ENCODE peak calls at places on chromosome 1, in four cellular contexts. G is CD8-positive, alpha-beta T cell; N is CD8-positive, alpha-beta memory T cell; O is cardiac muscle cell. H is an unnamed sample. For H3K4me1, the result is how much of the 10 kb centered on the place peaks cover.

GRCh38 chr1:244837597-244838258 is 2.3 kb downstream of the COX20 start:
- DNase-seq in N (no peak), G (no peak), O (no peak), H (no peak)

GRCh38 chr1:42680921-42681683 is 1.1 kb upstream of the YBX1 start:
- DNase-seq in N (no peak), G (no peak), O (peak), H (no peak)

GRCh38 chr1:81876901-81877750 is 76.4 kb downstream of the ADGRL2 start:
- DNase-seq in O (peak), G (no peak), N (no peak), H (no peak)

GRCh38 chr1:247448107-247448778 is 9.7 kb downstream of the OR2B11 start:
- DNase-seq in N (no peak), O (peak), G (no peak), H (peak)

GRCh38 chr1:100624886-100625430 is 87.0 kb downstream of the GPR88 start:
- DNase-seq in O (no peak), N (no peak), G (no peak), H (no peak)

GRCh38 chr1:201450721-201451291 is 18.2 kb downstream of the PHLDA3 start:
- DNase-seq in G (no peak), N (no peak), O (peak), H (peak)

GRCh38 chr1:151984313-151984956 is 9.2 kb downstream of the S100A10 start:
- DNase-seq in N (peak), O (no peak), G (no peak), H (no peak)

GRCh38 chr1:218492840-218493239 is 147.7 kb downstream of the TGFB2 start:
- DNase-seq in N (no peak), G (no peak), O (no peak), H (no peak)

GRCh38 chr1:201530741-201531521 is 8.0 kb upstream of the NAV1 start:
- DNase-seq in N (no peak), O (peak), G (no peak), H (peak)

GRCh38 chr1:56576880-56577858 is 2.2 kb downstream of the PLPP3 start:
- DNase-seq in N (no peak), O (peak), G (no peak), H (no peak)

GRCh38 chr1:111334169-111334568 is 43.5 kb downstream of the CHIA start:
- DNase-seq in G (peak), O (peak), N (peak), H (no peak)

GRCh38 chr1:217369271-217369981 is 261.5 kb downstream of the GPATCH2 start:
- DNase-seq in G (no peak), O (no peak), N (no peak), H (no peak)

GRCh38 chr1:41887365-41887764 is 31.4 kb downstream of the HIVEP3 start:
- DNase-seq in O (no peak), G (no peak), N (no peak), H (no peak)

DNA sequence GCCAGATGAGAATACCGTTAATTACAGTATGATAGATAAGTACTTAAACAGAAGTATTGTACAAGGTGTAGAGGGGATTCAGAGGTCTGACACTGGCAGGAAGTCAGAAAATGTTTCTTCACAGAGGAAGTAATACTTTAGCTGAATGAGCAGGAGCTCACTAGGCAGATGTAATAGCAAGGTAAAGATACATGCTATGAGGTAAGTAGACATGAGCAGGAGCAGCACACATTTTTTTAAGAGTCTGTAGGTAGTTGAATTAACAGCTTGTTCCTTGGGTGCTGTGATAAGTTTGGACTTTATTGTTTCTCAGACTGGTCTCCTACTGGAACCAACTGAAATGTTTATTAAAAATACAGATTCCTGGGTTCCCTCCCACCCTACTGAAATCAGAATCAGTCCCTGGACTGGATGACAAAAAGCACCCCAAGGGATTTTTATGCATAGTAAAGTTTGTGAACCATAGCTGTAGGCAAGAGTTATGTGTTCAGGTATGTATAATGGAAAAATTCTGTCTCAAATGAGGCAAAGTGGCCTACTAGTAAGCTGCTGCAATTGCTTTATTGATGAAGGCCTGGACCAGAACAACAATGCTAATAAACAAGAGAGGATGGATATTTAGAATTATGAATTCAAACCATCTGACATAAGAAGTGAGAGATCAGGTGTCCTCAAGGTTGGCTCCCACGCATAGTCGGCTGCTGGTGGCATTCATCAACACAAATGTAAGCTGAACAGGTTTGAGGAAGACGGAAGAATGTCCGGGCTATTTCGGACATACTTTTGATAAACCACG is 905 bp downstream of the AP4B1 start:
- DNase-seq in O (no peak), N (peak), G (no peak), H (no peak)
- H3K4me1 ChIP-seq in O (under half), N (under half), G (under half), H (under half)

DNA sequence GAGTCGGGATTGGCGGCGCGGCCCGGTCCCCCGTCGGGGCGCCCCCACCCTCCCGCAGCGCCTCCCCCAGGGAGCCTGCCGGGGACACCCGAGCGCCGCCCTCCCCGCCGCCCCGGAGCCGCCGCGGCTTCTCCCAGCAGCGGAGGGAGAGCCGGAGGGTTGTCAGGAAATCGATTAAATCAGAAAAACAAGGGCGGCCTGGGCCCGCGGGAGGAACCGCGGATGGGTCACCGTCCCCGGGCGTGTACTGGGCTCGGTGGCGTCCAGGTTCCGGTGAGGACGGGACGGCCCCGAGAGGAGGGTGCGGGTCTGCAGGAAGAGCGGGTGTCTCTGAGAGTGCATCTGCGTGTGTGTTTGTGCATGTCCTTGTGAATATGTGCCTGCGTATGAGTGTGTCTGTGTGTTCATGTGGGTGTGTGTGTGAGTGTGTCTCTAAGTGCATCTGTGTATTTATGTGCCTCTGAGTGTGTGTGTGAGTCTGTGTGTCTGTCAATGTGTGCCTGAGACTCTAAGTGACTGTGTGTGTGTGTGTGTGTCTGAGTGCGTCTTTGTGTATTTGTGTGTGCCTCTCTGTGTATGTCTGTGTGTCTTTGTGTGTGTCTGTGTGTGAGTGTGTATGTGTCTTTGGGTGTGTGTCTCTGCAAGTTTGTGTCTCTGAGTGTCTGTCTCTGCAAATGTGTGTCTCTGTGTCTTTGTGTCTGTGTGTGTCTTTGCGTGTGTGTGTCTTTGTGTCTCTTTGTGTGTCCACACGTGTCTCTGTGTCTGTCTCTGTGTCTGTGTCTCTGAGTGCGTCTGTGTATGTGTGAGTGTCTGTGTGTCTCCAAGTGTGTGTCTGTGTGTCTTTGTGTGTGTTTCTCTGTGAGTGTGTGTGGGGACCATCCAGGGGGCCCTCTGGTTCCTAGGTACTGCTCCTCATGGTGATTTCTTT is 1.1 kb downstream of the SPSB1 start:
- DNase-seq in O (no peak), N (peak), G (no peak), H (no peak)
- H3K4me1 ChIP-seq in O (under half), N (under half), G (under half), H (under half)

GRCh38 chr1:71780681-71781080 is 501.7 kb downstream of the NEGR1 start:
- DNase-seq in G (no peak), N (no peak), O (no peak), H (no peak)

DNA sequence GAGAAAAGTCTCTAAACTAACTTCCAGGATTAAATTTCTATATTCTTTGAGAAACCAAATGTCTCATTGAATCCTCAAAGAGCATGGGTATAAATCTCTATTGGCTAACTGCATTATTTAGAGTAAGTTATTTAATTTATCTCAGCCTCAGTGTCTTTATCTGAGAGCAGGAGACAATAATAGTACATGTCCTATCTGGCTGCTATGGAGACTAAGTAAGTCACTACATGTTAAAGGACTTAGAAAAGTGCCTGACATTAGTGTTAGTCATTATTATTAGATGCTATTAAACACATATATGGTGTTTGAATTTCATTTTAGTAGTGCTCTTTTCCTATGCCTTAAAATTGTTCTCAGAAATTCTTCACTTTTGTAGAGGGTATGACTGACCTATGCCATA is 505.2 kb downstream of the NEGR1 start:
- DNase-seq in G (no peak), O (peak), N (no peak), H (no peak)
- H3K4me1 ChIP-seq in G (under half), O (under half), N (under half), H (under half)

DNA sequence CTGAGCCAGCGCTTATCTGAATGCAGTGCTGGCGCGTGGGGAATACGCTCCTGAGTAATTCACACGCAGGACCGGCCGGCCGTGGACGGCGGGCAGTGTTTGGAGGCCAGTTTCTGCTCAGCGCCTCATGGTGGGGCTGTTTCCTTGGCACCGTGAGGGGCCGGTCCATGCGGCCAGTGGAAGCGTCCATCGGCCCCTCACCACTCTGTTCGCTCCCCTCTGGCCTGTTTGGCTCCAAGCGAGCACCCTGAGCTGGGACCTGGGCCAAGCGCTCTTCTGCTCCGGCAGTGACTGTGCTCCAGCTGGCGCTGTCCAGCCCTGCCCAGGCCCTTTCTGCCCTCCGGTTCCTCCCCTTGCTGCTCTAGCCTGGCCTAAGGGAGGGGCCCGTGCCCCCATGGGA is 16.3 kb upstream of the PLCH2 start:
- DNase-seq in G (no peak), N (no peak), O (peak), H (peak)
- H3K4me1 ChIP-seq in G (under half), N (under half), O (under half), H (under half)

H was measured in gastrocnemius medialis.